ENCODE peak calls at places on chromosomes 1 and 21, in five cellular contexts. X is endothelial cell, O is heart left ventricle, K is WTC11, U is colonic mucosa. H is an unnamed sample.
A peak's percentile ranks its signal among the peaks of the same experiment; 100 is the strongest.

GRCh38 chr21:41327753-41328152 is 11.2 kb downstream of the FAM3B start:
- DNase-seq in X (no peak), K (no peak), O (no peak), U (no peak), H (no peak)

GRCh38 chr1:24551910-24552571 is 3.8 kb upstream of the NCMAP start:
- DNase-seq in K (no peak), O (no peak), U (no peak), X (no peak), H (no peak)

GRCh38 chr1:30822966-30823581 is 65.5 kb upstream of the LAPTM5 start:
- DNase-seq in X (no peak), U (no peak), O (no peak), K (no peak), H (no peak)

GRCh38 chr1:182249201-182249676 is 142.4 kb downstream of the GLUL start:
- DNase-seq in X (no peak), K (no peak), O (no peak), U (peak; percentile 92), H (no peak)

GRCh38 chr1:118773656-118774055 is 214.5 kb downstream of the TBX15 start:
- DNase-seq in X (no peak), U (no peak), K (no peak), O (no peak), H (no peak)

GRCh38 chr1:176533020-176533419 is 70.0 kb downstream of the PAPPA2 start:
- DNase-seq in X (no peak), U (no peak), K (no peak), O (no peak), H (no peak)

GRCh38 chr1:41072051-41072450 is 50.5 kb upstream of the SLFNL1 start:
- DNase-seq in U (no peak), X (no peak), O (no peak), K (no peak), H (no peak)

GRCh38 chr1:221881805-221882581 is 140.1 kb upstream of the DUSP10 start:
- DNase-seq in O (no peak), U (no peak), X (no peak), K (no peak), H (no peak)

GRCh38 chr1:11355594-11356467 is 82.8 kb downstream of the UBIAD1 start:
- DNase-seq in U (no peak), O (no peak), X (no peak), K (peak; percentile 63), H (no peak)

GRCh38 chr1:208990456-208990855 is 593.1 kb upstream of the CAMK1G start:
- DNase-seq in O (no peak), K (no peak), X (no peak), U (no peak), H (no peak)

GRCh38 chr1:188903241-188903640 is 1574.4 kb downstream of the BRINP3 start:
- DNase-seq in K (no peak), X (no peak), O (no peak), U (no peak), H (no peak)

GRCh38 chr1:37031871-37032270 is 2.4 kb downstream of the GRIK3 start:
- DNase-seq in U (no peak), X (no peak), K (no peak), O (no peak), H (no peak)

GRCh38 chr1:12511128-12511484 is 106.9 kb downstream of the DHRS3 start:
- DNase-seq in O (no peak), K (no peak), X (no peak), U (no peak), H (no peak)

GRCh38 chr1:50637460-50637859 is 214.2 kb upstream of the DMRTA2 start:
- DNase-seq in O (no peak), X (no peak), U (no peak), K (no peak), H (no peak)

GRCh38 chr1:244760471-244760870 is 75.0 kb upstream of the COX20 start:
- DNase-seq in X (no peak), O (no peak), K (no peak), U (no peak), H (no peak)

DNA sequence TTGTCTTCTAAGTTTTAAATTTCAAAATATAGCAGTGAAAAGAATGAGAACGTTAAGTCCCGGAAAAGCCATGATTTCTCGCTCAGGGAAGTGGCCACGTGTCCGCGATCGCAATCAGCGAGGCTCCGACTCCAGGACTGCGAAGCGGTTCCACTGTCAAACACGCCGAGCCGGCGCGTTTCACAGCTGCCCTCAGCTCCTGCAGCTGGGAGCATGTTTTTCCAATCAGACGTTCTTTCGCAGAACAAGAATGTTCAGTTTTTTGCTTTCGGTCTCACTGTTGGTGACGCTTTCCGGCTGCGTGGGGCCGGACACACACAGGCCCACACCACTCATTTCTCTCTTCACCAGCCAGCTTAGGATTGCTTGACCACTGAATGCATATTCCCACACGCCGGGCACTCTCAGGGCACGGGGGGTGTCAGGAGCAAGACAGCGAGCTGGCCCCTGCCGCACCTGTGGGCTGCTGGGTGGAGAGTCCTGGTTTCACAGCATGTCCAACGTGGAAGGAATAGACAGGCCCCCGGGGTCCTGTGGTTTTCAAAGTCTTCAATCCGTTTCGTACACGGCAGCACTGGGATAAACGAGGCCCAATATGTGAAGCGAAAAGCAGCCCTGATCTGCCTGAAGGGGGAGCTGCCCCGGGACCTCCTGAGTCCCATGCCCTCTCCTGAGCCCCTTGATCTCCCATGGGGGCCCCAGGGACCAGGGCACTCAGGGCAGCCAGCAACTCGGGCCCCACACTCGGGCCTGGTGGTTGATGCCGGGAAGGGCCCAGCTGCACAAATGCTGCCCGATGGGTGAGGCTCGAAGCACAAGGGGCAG is 47.3 kb upstream of the COL18A1 start:
- DNase-seq in X (no peak), K (no peak), U (no peak), O (peak; percentile 73), H (peak; percentile 85)
- TF ChIP-seq CTCF in X (no peak), K (no peak), U (no peak), O (no peak), H (no peak)

DNA sequence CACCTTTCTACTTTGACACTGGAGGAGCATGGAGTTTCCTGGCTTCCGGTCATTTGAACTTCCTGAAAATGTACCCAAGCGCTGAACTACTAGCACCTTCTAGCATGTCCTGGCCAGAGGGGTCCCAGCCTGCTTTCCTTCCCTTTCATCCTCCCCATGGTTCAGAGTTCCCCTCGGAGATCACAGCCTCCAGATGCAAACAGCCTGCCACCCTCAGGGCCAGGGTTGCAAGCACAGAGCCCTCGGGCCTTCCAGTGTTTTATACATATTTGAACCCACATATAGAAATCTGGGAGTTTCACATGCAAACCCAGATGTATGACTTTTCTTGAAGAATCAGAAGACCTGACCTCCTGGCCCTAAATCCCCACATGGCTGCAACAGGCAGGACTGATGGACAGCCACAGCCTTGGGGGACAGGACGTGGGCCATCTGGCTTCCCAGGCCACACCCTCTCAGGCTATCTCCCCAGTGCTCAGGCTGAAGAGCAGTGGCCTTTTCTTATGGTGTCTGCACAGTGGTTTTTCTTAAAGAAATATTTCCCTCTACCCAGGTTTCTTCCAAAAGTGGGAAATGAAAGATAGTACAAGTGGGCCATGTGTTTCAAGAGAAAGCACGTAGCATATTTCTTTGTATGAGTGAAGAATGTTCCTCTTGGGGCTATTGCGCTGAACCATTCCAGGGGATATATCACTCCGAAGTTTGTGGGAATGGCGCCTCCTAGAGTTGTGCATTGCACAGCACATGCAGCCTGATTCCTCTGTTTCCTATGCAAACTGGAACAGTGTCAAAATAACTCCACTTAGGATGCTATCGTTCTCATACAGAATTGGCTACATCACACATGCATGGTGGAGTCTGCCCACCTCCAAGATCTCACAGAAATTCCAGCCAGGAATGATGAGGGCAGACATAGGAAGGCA is 232.0 kb upstream of the VAMP3 start:
- DNase-seq in U (no peak), O (no peak), K (peak; percentile 35), X (no peak), H (peak; percentile 32)
- TF ChIP-seq CTCF in U (no peak), O (no peak), K (no peak), X (no peak), H (no peak)

GRCh38 chr1:156052862-156053769 is 482 bp downstream of the UBQLN4 start:
- DNase-seq in X (peak; percentile 78), K (peak; percentile 91), U (peak; percentile 68), O (peak; percentile 61), H (peak; percentile 90)
- TF ChIP-seq CTCF in X (peak; percentile 8), K (no peak), U (no peak), O (peak; percentile 19), H (peak; percentile 20)

GRCh38 chr21:42861311-42862122 is 17.8 kb downstream of the WDR4 start:
- DNase-seq in U (no peak), K (no peak), O (no peak), X (no peak), H (no peak)
- TF ChIP-seq CTCF in U (no peak), K (no peak), O (no peak), X (no peak), H (no peak)

DNA sequence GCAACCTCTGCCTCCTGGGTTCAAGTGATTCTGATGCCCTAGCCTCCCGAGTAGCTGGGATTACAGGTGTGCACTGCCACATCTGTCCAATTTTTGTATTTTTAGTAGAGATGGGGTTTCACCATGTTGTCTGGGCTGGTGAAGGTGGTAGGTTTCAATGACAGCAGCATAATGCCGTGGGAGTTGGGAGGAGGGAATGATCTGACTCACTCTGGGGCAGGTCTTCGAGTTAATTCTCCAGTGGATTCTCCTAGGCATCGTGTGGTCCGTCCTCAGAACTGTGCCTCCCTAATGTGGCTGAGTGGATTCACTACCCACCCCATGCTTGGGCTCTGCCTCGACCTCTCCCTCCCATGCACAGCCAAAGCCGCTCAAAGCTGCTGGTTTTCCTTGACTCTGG is 1.7 kb upstream of the GPR37L1 start:
- DNase-seq in U (no peak), O (no peak), X (no peak), K (no peak), H (no peak)
- TF ChIP-seq CTCF in U (no peak), O (no peak), X (no peak), K (no peak), H (no peak)